ENCODE peak calls at places on chromosomes 13 and 19, in six cellular contexts. T is WTC11; P is AG10803; O is activated CD8-positive, alpha-beta T cell treated with anti-CD3 and anti-CD28 coated beads for 36 hours; X is cardiac muscle cell; V is AG04450. Z is an unnamed sample.

GRCh38 chr13:40345149-40345514 is 321.3 kb downstream of the FOXO1 start:
- DNase-seq in T (no peak), P (no peak), O (no peak), X (no peak), V (no peak), Z (no peak)

GRCh38 chr19:18416778-18417249 is 2.4 kb upstream of the SSBP4 start:
- DNase-seq in T (peak), P (peak), O (peak), X (peak), V (no peak), Z (peak)

GRCh38 chr19:51439021-51439465 is 19.2 kb downstream of the SIGLEC8 start:
- DNase-seq in T (peak), P (peak), O (peak), X (peak), V (no peak), Z (no peak)

GRCh38 chr13:97982286-97982685 is 28.8 kb downstream of the IPO5 start:
- DNase-seq in T (no peak), P (peak), O (no peak), X (peak), V (no peak), Z (no peak)

GRCh38 chr13:73303858-73304257 is 245.1 kb downstream of the KLF5 start:
- DNase-seq in T (no peak), P (peak), O (peak), X (no peak), V (no peak), Z (no peak)

GRCh38 chr19:49318296-49318695 is 6.7 kb downstream of the SLC6A16 start:
- DNase-seq in T (no peak), P (no peak), O (no peak), X (no peak), V (no peak), Z (no peak)

GRCh38 chr13:91017669-91018053 is 329.8 kb upstream of the MIR17HG start:
- DNase-seq in T (peak), P (no peak), O (no peak), X (peak), V (no peak), Z (no peak)

GRCh38 chr19:4649392-4650094 is 10.2 kb downstream of the TNFAIP8L1 start:
- DNase-seq in T (no peak), P (no peak), O (no peak), X (no peak), V (no peak), Z (no peak)

GRCh38 chr19:5826531-5827341 is 12.8 kb downstream of the FUT6 start:
- DNase-seq in T (peak), P (peak), O (peak), X (peak), V (no peak), Z (no peak)

GRCh38 chr19:28948531-28948930 is 264.4 kb downstream of the UQCRFS1 start:
- DNase-seq in T (no peak), P (peak), O (no peak), X (no peak), V (no peak), Z (no peak)

GRCh38 chr19:38880076-38880881 is 2.2 kb upstream of the RINL start:
- DNase-seq in T (peak), P (no peak), O (no peak), X (no peak), V (no peak), Z (no peak)

GRCh38 chr19:42497492-42498226 is 30.6 kb downstream of the CEACAM1 start:
- DNase-seq in T (no peak), P (no peak), O (no peak), X (no peak), V (no peak), Z (no peak)

GRCh38 chr13:50127017-50127725 is 111.9 kb downstream of the KCNRG start:
- DNase-seq in T (peak), P (peak), O (peak), X (peak), V (no peak), Z (peak)

GRCh38 chr19:11142528-11143171 is 12.9 kb downstream of the SPC24 start:
- DNase-seq in T (peak), P (peak), O (no peak), X (peak), V (peak), Z (peak)

GRCh38 chr19:43595999-43596841 is at the start of the genes IRGQ and ZNF576:
- DNase-seq in T (peak), P (peak), O (peak), X (peak), V (peak), Z (peak)
- TF ChIP-seq CTCF in T (no peak), P (peak), O (no peak), X (no peak), V (peak), Z (no peak)

DNA sequence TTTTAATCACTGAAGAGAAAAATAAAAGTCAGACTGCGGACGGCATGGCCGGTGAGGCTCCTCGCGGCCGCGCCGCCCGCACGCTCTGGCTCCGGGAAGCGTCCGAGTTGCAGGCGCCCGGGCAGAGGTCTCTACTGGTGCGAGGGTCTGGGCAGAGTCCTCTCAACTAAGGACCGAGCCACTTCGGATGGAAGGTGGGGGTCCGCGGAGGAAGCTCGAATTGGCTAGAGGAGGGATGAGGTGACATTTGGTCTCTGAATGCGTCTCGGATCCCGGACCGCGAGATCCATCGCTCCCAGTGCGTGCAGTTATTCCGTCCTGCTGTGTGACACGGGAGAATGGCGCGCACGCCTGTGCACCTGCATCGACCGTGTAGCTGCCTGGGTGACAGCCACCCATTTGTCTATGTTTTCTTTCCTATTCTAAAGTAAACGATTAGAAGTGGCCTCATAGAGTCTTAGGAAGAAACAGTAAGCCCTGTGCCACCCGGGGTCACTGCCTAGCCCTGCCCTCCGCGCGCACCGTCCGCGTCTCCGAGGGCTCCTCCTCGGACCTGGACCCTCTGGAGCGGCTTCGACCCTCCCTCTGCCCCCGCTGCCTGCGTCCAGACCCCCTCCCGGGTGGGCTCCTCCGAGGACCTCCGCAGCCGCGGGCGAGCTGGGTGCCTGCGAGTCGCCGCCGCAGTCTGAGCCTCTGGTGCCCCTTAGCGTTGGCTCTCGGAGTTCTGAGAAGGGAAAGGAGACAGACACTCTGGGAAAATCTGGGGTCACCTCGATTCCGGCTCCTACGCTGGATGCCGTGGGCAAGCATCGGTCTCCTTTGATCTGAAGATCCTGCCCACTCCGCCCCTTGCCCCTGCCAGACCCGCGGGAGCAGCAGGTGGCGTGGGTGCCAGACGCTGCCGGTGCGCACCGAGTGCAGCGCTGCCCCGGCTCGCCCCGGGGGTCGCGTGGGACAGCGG is 347.4 kb downstream of the LIG4 start:
- DNase-seq in T (peak), P (no peak), O (peak), X (peak), V (no peak), Z (peak)
- TF ChIP-seq CTCF in T (peak), P (peak), O (peak), X (peak), V (peak), Z (no peak)

DNA sequence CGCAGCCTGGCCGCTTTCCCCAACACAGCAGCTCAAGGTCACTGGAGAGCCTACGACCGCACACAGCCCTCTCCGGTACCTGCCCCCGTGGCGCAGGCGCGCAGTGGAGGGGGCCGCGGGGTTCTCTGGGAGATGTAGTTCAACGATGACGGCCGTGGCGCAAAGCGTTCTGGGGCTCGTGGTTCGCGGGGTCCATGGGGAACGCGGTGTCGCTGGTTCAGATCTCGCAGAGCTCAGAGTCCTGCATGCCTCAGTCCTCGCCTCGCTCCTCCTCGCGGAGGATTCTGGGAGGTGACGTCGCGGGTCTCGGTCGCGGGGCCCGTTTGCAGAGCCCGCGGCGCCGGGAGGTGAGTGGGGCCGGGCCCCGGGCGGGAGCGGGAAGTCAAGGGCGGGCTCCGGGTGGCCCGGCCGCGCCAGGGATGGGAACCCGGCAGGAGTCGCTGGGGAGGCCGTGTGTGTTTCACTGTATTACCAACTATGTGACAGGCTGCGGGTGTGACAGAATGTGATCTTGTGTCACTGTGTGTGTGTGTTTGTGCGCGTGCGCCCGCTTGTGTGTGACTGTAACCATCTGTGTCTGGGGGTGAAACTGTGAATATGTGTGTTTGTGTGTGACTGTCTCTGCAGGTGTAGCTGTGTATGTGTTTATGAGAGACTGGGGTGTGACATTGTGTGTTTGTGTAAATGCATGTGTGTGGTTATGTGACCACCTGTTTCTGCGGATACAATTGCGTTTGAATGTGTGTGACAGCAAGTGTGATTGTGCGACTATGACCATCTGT is at the start of gene ZNF527:
- DNase-seq in T (peak), P (peak), O (peak), X (peak), V (peak), Z (peak)
- TF ChIP-seq CTCF in T (no peak), P (peak), O (no peak), X (peak), V (no peak), Z (no peak)

GRCh38 chr13:58144616-58145015 is 513.1 kb downstream of the PCDH17 start:
- DNase-seq in T (no peak), P (no peak), O (no peak), X (no peak), V (no peak), Z (no peak)
- TF ChIP-seq CTCF in T (no peak), P (no peak), O (no peak), X (no peak), V (no peak), Z (no peak)

GRCh38 chr13:45472171-45472705 is 7.5 kb downstream of the COG3 start:
- DNase-seq in T (no peak), P (no peak), O (no peak), X (no peak), V (no peak), Z (no peak)

GRCh38 chr13:45468676-45469075 is 3.9 kb downstream of the COG3 start:
- DNase-seq in T (no peak), P (no peak), O (peak), X (no peak), V (no peak), Z (no peak)

GRCh38 chr13:45474584-45475454 is 10.1 kb downstream of the COG3 start:
- DNase-seq in T (no peak), P (no peak), O (no peak), X (no peak), V (no peak), Z (no peak)

DNA sequence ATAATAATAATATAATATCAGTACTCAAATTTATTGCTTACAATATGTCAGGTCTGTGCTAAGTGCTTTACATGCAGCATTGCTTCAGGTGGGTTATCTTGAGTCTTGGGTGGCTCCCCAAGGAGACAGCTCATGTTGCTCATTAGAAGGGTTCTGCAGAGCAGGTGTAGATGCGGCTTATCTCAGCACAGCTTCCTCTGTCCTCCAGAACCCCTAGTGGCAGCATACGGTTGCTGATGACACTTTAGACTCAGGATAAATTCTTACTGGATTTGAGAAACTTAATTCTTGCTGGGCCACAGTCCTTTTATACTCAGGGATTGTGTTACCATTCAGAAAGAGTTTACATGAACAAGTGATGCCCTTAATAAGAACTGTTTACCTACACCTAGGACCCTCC is 8.9 kb downstream of the COG3 start:
- DNase-seq in T (no peak), P (no peak), O (peak), X (no peak), V (no peak), Z (no peak)
- TF ChIP-seq CTCF in T (no peak), P (no peak), O (peak), X (no peak), V (peak), Z (peak)

GRCh38 chr19:34556500-34556899 is 74.9 kb downstream of the WTIP start:
- DNase-seq in T (peak), P (peak), O (peak), X (peak), V (no peak), Z (peak)

GRCh38 chr19:34560229-34560628 is 78.7 kb downstream of the WTIP start:
- DNase-seq in T (no peak), P (no peak), O (no peak), X (no peak), V (no peak), Z (no peak)

GRCh38 chr19:34559045-34559444 is 77.5 kb downstream of the WTIP start:
- DNase-seq in T (no peak), P (no peak), O (no peak), X (no peak), V (no peak), Z (no peak)

GRCh38 chr19:34549833-34550232 is 68.3 kb downstream of the WTIP start:
- DNase-seq in T (no peak), P (no peak), O (no peak), X (no peak), V (no peak), Z (no peak)

GRCh38 chr19:34555447-34555846 is 73.9 kb downstream of the WTIP start:
- DNase-seq in T (peak), P (peak), O (peak), X (peak), V (no peak), Z (no peak)
- TF ChIP-seq CTCF in T (no peak), P (peak), O (no peak), X (peak), V (peak), Z (peak)

Z was measured in endothelial cell.